ENCODE peak calls at places on chromosomes 11 and 22, in eight cellular contexts. G, Z, X, P, B, S, U and V are unnamed samples.
A peak's percentile ranks its signal among the peaks of the same experiment; 100 is the strongest.

GRCh38 chr22:39563571-39564428 is 6.8 kb upstream of the CACNA1I start:
- DNase-seq in S (no peak), B (no peak), G (no peak), X (no peak), U (no peak), P (no peak), Z (no peak), V (no peak)

GRCh38 chr11:76745561-76746207 is 37.5 kb upstream of the TSKU start:
- DNase-seq in S (no peak), Z (no peak), G (no peak), U (no peak), B (no peak), P (peak; percentile 63), X (no peak), V (no peak)

GRCh38 chr11:112837162-112837826 is 123.9 kb upstream of the NCAM1 start:
- DNase-seq in B (no peak), Z (no peak), G (no peak), P (no peak), S (peak; percentile 32), X (no peak), U (no peak), V (no peak)

GRCh38 chr11:59137190-59137589 is 5.5 kb upstream of the FAM111A start:
- DNase-seq in U (no peak), P (no peak), G (no peak), X (no peak), S (no peak), B (no peak), Z (no peak), V (no peak)

GRCh38 chr11:70067036-70067435 is 11.1 kb upstream of the ANO1 start:
- DNase-seq in Z (no peak), X (no peak), B (no peak), U (no peak), G (no peak), P (no peak), S (no peak), V (no peak)

GRCh38 chr11:121550247-121551132 is 97.7 kb upstream of the SORL1-AS1 start:
- DNase-seq in Z (no peak), X (no peak), B (no peak), G (no peak), U (no peak), S (no peak), P (no peak), V (no peak)

GRCh38 chr11:115959098-115959497 is 454.9 kb upstream of the CADM1 start:
- DNase-seq in G (no peak), B (no peak), S (no peak), U (no peak), X (no peak), Z (no peak), P (no peak), V (no peak)

GRCh38 chr11:117597083-117597482 is 199.9 kb downstream of the DSCAML1 start:
- DNase-seq in G (peak; percentile 41), S (peak; percentile 85), Z (peak; percentile 26), U (peak; percentile 92), X (peak; percentile 62), P (peak; percentile 58), B (peak; percentile 47), V (peak; percentile 81)

GRCh38 chr22:45420539-45420938 is 7.0 kb downstream of the RIBC2 start:
- DNase-seq in S (no peak), P (no peak), Z (no peak), G (no peak), U (no peak), X (no peak), B (no peak), V (no peak)

GRCh38 chr22:37139762-37140161 is 10.0 kb downstream of the IL2RB start:
- DNase-seq in G (no peak), B (no peak), S (no peak), X (no peak), P (no peak), U (no peak), Z (no peak), V (no peak)

GRCh38 chr22:36790648-36791047 is 14.7 kb upstream of the IFT27 start:
- DNase-seq in S (no peak), B (no peak), G (no peak), X (no peak), P (no peak), Z (no peak), U (no peak), V (no peak)

GRCh38 chr11:40338739-40339138 is 1120.7 kb downstream of the LRRC4C start:
- DNase-seq in G (peak; percentile 61), B (no peak), S (peak; percentile 2), X (no peak), Z (no peak), U (no peak), P (no peak), V (no peak)

GRCh38 chr22:30265851-30266444 is 703 bp downstream of the OSM start:
- DNase-seq in Z (peak; percentile 83), X (no peak), B (peak; percentile 65), P (peak; percentile 69), G (no peak), U (no peak), S (no peak), V (no peak)

DNA sequence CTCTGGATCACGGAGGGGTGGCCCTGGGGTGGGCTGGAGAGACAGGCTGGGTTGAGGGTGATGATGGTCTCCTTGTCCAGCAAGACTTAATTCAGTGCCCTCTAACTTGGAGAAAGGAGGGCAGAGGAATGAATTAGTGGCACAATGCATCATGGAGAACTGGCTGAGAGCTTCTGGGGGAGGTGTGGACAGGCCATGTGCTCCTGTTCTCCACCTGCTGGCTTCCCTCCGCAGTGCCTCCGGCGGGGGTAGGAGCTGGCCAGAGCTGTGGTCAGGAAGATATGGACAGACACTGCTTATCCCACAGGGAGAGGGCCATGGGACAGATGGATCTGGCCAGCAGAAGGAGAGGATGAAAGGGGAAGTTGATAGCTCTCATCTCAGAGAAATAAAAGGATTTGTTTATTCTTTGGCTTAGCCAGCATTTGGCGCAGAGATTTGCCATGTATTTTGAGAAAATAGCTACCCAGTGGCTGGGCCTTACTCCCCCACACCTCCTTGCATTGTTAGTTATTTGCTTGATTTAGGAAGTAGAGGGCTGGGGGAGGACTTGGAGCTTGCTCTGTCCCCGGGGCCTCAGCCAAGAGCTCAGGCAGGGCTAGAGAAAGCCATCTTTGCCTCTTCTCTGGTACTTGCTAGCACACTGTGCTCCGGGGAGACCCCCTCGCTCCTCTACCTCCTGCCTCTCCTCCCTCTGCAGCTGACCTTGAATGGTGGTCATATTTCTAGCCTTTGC is 93.2 kb downstream of the SCN3B start:
- DNase-seq in X (no peak), G (peak; percentile 51), Z (no peak), U (peak; percentile 54), S (peak; percentile 65), P (no peak), B (peak; percentile 51), V (no peak)
- TF ChIP-seq CTCF in X (peak; percentile 43), G (peak; percentile 52), Z (no peak), U (peak; percentile 44), S (peak; percentile 64), P (no peak), B (peak; percentile 47), V (no peak)

DNA sequence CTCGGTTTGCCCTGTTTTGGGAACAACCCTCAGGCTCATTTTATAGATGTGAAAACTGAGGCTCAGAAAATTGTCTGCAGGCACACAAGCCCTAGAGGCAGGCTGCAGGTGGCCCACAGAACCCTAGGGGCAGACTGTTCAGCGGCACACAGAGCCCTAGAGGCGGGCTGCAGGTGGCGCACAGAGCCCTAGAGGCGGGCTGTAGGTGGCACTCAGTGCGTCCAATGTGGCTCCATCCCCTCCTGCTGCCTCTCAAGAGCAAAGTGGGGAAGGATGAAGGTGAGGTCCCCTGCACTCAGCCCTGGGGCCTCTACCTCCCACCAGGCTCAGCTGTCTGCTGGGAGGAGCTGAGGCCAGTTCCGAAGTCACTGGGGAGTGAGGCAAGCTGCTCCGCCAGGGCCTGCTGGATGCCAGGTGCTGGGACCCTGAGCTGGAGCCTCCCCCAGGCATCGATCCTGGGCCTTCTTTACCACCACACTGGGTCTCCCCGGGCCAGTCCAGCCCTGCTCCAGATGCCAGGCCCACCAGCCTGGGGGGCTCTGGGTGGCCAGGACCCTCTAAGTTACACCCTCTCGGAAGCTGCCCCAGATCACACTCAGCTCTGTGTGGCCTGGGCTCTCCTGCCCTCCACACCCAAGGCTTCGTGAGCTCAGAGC is 2.3 kb downstream of the ACY3 start:
- DNase-seq in Z (peak; percentile 59), G (no peak), X (no peak), P (peak; percentile 40), U (no peak), B (no peak), S (peak; percentile 85), V (no peak)
- TF ChIP-seq CTCF in Z (peak; percentile 37), G (no peak), X (peak; percentile 40), P (no peak), U (peak; percentile 32), B (no peak), S (peak; percentile 78), V (no peak)

GRCh38 chr22:19706661-19707151 is 7.6 kb upstream of the SEPTIN5 start:
- DNase-seq in P (no peak), U (no peak), X (no peak), S (no peak), G (no peak), B (no peak), Z (no peak), V (no peak)

GRCh38 chr22:19704355-19705015 is 9.8 kb upstream of the SEPTIN5 start:
- DNase-seq in B (no peak), X (no peak), G (no peak), P (no peak), Z (no peak), U (no peak), S (no peak), V (peak; percentile 32)

GRCh38 chr22:19703869-19704268 is 10.4 kb upstream of the SEPTIN5 start:
- DNase-seq in U (no peak), Z (no peak), S (no peak), P (peak; percentile 43), X (no peak), G (no peak), B (no peak), V (no peak)

GRCh38 chr22:19707347-19708322 is 6.7 kb upstream of the SEPTIN5 start:
- DNase-seq in P (no peak), S (no peak), B (no peak), Z (no peak), G (no peak), X (no peak), U (no peak), V (no peak)

DNA sequence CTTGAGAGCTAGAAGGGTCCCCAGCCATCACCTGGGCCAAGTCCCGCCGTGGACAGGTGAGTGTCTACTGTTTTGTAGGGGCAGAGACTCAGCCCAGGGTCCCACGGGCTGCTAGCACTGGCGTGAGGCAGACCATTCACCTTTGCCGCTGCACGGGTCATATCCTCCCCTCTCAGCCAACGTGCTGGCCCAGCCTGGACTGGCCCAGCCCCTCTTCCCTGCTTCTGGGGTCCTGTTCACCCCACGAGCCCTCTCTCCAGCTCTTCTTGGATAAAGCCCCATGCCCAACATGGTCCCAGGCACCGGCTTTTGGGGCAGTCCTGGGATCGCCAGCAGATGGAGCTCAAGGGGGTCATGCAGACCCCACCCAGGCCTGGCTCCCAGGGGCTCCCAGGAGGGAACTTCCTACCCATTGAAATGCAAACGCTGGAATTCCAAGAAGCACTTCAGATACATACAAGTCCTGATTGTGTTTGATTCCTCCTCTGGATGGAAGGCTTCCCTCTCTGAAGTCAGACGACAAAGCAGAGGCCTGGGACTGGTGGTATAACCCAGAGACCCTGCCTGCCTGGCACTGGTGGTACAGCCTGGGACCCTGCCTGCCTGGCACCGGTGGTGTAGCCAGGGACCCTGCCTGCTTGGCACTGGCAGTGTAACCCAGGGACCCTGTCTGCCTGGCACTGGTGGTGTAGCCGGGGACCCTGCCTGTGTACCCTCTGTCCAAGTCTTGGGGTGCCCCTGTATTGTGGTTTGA is 8.9 kb upstream of the SEPTIN5 start:
- DNase-seq in P (no peak), S (peak; percentile 98), G (no peak), X (no peak), U (no peak), Z (no peak), B (no peak), V (no peak)
- TF ChIP-seq CTCF in P (no peak), S (peak; percentile 74), G (no peak), X (peak; percentile 26), U (peak; percentile 23), Z (no peak), B (no peak), V (no peak)

GRCh38 chr11:107858217-107859070 is at the start of gene SLC35F2:
- DNase-seq in G (peak; percentile 61), S (peak; percentile 93), P (peak; percentile 85), Z (peak; percentile 65), X (peak; percentile 50), U (peak; percentile 79), B (peak; percentile 39), V (peak; percentile 68)
- TF ChIP-seq CTCF in G (no peak), S (no peak), P (no peak), Z (no peak), X (no peak), U (no peak), B (no peak), V (no peak)